ENCODE peak calls at places on chromosomes 13 and 19, in ten cellular contexts. A is right lobe of liver; R is naive thymus-derived CD4-positive, alpha-beta T cell; P is lung; E is transverse colon; G is psoas muscle; T is endodermal cell; Q is neuronal stem cell; L is left ventricle myocardium inferior; O is heart right ventricle. S is an unnamed sample. For H3K4me1, the result is how much of the 10 kb centered on the place peaks cover.

GRCh38 chr13:109667754-109668360 is 118.5 kb downstream of the IRS2 start:
- DNase-seq in O (no peak), E (no peak), P (no peak), Q (no peak), R (no peak), T (no peak), L (no peak), A (no peak), G (no peak), S (no peak)

GRCh38 chr13:78443839-78444238 is 159.5 kb downstream of the POU4F1 start:
- DNase-seq in A (no peak), R (no peak), L (no peak), Q (no peak), T (no peak), O (no peak), G (no peak), P (no peak), E (no peak), S (no peak)

GRCh38 chr19:18479964-18480723 is 41.7 kb downstream of the ELL start:
- DNase-seq in R (no peak), G (peak), A (no peak), L (peak), T (no peak), Q (no peak), O (no peak), E (peak), P (no peak), S (no peak)

GRCh38 chr13:71867101-71867814 is at the start of gene DACH1:
- DNase-seq in P (peak), E (peak), R (no peak), G (peak), A (peak), T (peak), L (peak), Q (peak), O (peak), S (no peak)

GRCh38 chr13:36819811-36820140 is 754 bp downstream of the RFXAP start:
- DNase-seq in Q (peak), L (no peak), T (no peak), R (peak), E (no peak), A (no peak), O (no peak), G (no peak), P (no peak), S (no peak)

GRCh38 chr13:66313408-66313807 is 916.7 kb downstream of the PCDH9 start:
- DNase-seq in T (no peak), O (no peak), R (no peak), G (no peak), E (no peak), L (no peak), Q (no peak), P (no peak), A (no peak), S (no peak)

GRCh38 chr13:50124536-50125305 is 109.5 kb downstream of the KCNRG start:
- DNase-seq in P (no peak), G (peak), L (peak), E (peak), T (peak), R (no peak), O (peak), Q (peak), A (peak), S (no peak)

GRCh38 chr19:16355293-16356043 is 30.8 kb downstream of the KLF2 start:
- DNase-seq in Q (no peak), A (no peak), G (no peak), R (no peak), P (no peak), L (peak), T (no peak), O (peak), E (no peak), S (no peak)

GRCh38 chr19:56120371-56121179 is 520 bp downstream of the ZNF787 start:
- DNase-seq in P (peak), A (peak), G (peak), L (peak), T (peak), R (peak), O (peak), Q (no peak), E (peak), S (no peak)

GRCh38 chr13:86559915-86560314 is 760.7 kb upstream of the SLITRK6 start:
- DNase-seq in G (no peak), Q (peak), E (no peak), R (no peak), A (no peak), T (no peak), O (no peak), L (no peak), P (no peak), S (no peak)

GRCh38 chr13:109698779-109699178 is 87.6 kb downstream of the IRS2 start:
- DNase-seq in A (no peak), R (no peak), P (no peak), G (no peak), O (no peak), L (no peak), T (no peak), Q (no peak), E (no peak), S (no peak)

GRCh38 chr19:10105241-10106099 is 692 bp upstream of the PPAN start:
- DNase-seq in A (no peak), T (no peak), O (no peak), E (peak), R (no peak), L (no peak), Q (no peak), G (no peak), P (no peak), S (no peak)

GRCh38 chr19:51607077-51607476 is 23.1 kb downstream of the SIGLEC5 start:
- DNase-seq in G (no peak), A (no peak), O (no peak), P (no peak), Q (no peak), R (no peak), T (no peak), E (peak), L (no peak), S (no peak)

GRCh38 chr19:2250765-2251576 is 1.8 kb downstream of the AMH start:
- DNase-seq in T (no peak), P (no peak), O (no peak), L (no peak), E (no peak), Q (no peak), G (no peak), R (no peak), A (no peak), S (peak)

GRCh38 chr13:46698910-46699460 is 98.0 kb downstream of the ESD start:
- DNase-seq in G (no peak), R (no peak), T (no peak), P (no peak), E (no peak), L (no peak), Q (no peak), O (no peak), A (no peak), S (no peak)

GRCh38 chr13:24511824-24512207 is 762 bp downstream of the PARP4 start:
- DNase-seq in A (no peak), Q (no peak), L (no peak), P (no peak), E (peak), R (no peak), G (no peak), T (no peak), O (no peak), S (no peak)

GRCh38 chr13:113769881-113770280 is 10.9 kb downstream of the TMEM255B start:
- DNase-seq in L (no peak), G (no peak), R (no peak), P (no peak), O (no peak), E (no peak), A (no peak), T (peak), Q (no peak), S (no peak)

GRCh38 chr19:44282846-44283245 is 22.0 kb downstream of the ZNF235 start:
- DNase-seq in L (no peak), T (no peak), G (no peak), E (no peak), A (no peak), P (no peak), R (no peak), O (no peak), Q (no peak), S (no peak)

GRCh38 chr13:111940892-111941291 is 126.1 kb upstream of the SOX1 start:
- DNase-seq in T (peak), R (no peak), L (no peak), G (no peak), P (no peak), O (no peak), E (no peak), A (no peak), Q (no peak), S (no peak)

GRCh38 chr13:111937763-111938375 is 129.1 kb upstream of the SOX1 start:
- DNase-seq in P (no peak), T (peak), O (no peak), G (no peak), R (no peak), A (no peak), L (no peak), E (no peak), Q (no peak), S (no peak)

GRCh38 chr13:111936267-111936925 is 130.6 kb upstream of the SOX1 start:
- DNase-seq in P (no peak), L (no peak), R (no peak), A (no peak), O (no peak), Q (no peak), E (no peak), G (no peak), T (peak), S (no peak)

GRCh38 chr13:111939285-111940278 is 127.4 kb upstream of the SOX1 start:
- DNase-seq in Q (no peak), R (no peak), A (no peak), L (no peak), P (no peak), G (no peak), E (no peak), O (no peak), T (peak), S (no peak)

GRCh38 chr13:111938743-111939142 is 128.2 kb upstream of the SOX1 start:
- DNase-seq in P (no peak), T (peak), R (no peak), Q (no peak), G (no peak), E (no peak), A (no peak), L (no peak), O (no peak), S (no peak)
- H3K4me1 ChIP-seq in P (under half), T (under half), R (under half), Q (under half), G (under half), E (under half), A (under half), L (under half), O (under half), S (under half)

GRCh38 chr13:20685042-20685441 is 18.5 kb upstream of the IL17D start:
- DNase-seq in R (no peak), E (no peak), O (no peak), Q (no peak), G (no peak), A (no peak), T (no peak), P (no peak), L (no peak), S (no peak)
- H3K4me1 ChIP-seq in R (under half), E (under half), O (under half), Q (under half), G (under half), A (under half), T (under half), P (under half), L (under half), S (under half)

DNA sequence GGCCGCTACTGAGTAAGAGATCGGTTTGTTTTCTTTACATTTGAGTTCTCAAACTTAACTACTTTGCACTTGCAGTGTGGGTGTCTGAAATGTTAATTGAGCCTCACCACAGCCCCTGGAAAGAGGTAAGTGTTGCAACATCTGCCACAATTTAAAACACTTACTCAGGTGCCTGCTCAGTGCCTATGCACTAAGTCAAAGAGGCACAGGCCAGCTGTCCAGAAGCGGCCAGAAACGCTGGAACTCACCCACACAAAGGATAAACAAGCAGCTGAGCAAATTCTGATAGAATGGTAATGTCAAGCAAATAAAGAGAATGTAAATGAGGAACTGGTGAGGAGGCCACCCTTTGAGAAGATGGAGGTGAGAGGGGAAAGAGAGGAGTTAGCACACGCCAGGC is 67.8 kb upstream of the SERP2 start:
- DNase-seq in T (peak), O (no peak), P (no peak), E (no peak), A (no peak), R (no peak), L (no peak), Q (peak), G (no peak), S (no peak)
- H3K4me1 ChIP-seq in T (under half), O (half or more), P (under half), E (half or more), A (under half), R (under half), L (half or more), Q (under half), G (under half), S (half or more)

DNA sequence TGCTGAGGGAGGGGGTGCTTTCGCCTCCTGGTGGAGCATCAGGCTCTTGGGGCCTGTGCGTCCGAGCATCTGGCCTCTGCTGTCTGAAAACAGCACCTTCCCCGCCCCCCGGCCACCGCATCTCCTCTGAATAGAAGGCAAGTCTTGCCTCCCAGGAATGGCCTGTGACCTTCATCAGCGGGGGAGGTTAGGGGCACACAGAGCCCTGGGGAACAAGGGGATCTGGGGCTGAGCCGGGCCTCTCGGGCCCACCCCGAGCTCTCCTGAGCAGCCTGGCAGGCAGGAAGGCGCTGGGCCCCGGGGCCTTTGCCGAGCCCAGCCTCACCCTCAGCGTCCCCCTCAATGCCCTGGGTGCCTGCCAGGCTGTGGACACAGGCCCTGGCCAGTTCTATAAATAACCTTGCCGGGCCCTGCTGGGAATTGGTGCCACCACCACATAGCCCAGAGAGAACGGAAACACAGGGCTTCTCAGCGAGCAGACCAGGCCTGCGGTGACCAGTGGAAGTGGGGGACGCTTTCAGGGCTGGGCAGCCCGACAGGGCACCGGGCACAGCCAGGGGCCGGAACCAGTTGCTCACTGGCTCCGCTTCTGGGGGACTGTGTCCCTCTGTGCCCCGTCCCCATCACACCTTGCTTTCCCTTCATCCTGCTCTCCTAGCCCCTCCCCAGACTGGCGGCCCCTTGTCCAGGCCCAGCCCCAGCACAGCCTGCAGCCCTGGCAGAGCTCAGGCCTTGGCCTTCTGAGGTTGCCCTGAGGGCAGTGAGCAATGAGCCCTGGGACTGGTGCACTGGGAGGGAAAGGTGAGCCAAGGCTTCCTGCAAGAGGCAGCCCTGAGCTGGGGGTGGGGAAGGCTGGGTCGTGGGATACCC is 9.5 kb downstream of the STK11 start:
- DNase-seq in G (peak), O (peak), T (no peak), Q (no peak), E (no peak), P (no peak), R (no peak), L (peak), A (peak), S (peak)
- H3K4me1 ChIP-seq in G (half or more), O (half or more), T (under half), Q (under half), E (under half), P (under half), R (under half), L (half or more), A (under half), S (half or more)

GRCh38 chr13:48504606-48505369 is 28.1 kb downstream of the RCBTB2 start:
- DNase-seq in R (no peak), P (no peak), E (no peak), Q (no peak), T (peak), L (no peak), O (no peak), A (no peak), G (no peak), S (no peak)
- H3K4me1 ChIP-seq in R (under half), P (under half), E (under half), Q (under half), T (under half), L (under half), O (under half), A (under half), G (under half), S (under half)

GRCh38 chr19:38663957-38664502 is 16.6 kb downstream of the ACTN4 start:
- DNase-seq in T (no peak), Q (no peak), G (peak), O (peak), P (no peak), L (peak), A (no peak), E (no peak), R (no peak), S (no peak)
- H3K4me1 ChIP-seq in T (under half), Q (under half), G (half or more), O (half or more), P (half or more), L (half or more), A (under half), E (half or more), R (under half), S (half or more)

GRCh38 chr19:13045812-13046211 is 50.5 kb downstream of the NFIX start:
- DNase-seq in T (no peak), E (no peak), G (no peak), O (no peak), L (no peak), R (no peak), P (no peak), Q (no peak), A (no peak), S (no peak)

GRCh38 chr19:13043285-13043684 is 48.0 kb downstream of the NFIX start:
- DNase-seq in P (no peak), R (no peak), L (no peak), O (no peak), Q (no peak), A (no peak), E (no peak), G (peak), T (no peak), S (no peak)

GRCh38 chr19:13044160-13044853 is 49.0 kb downstream of the NFIX start:
- DNase-seq in R (no peak), Q (no peak), T (no peak), L (no peak), E (no peak), O (peak), A (no peak), P (no peak), G (no peak), S (no peak)

GRCh38 chr19:13050274-13050673 is 52.4 kb downstream of the LYL1 start:
- DNase-seq in P (no peak), O (no peak), T (no peak), R (no peak), Q (no peak), E (no peak), A (no peak), G (no peak), L (no peak), S (no peak)

DNA sequence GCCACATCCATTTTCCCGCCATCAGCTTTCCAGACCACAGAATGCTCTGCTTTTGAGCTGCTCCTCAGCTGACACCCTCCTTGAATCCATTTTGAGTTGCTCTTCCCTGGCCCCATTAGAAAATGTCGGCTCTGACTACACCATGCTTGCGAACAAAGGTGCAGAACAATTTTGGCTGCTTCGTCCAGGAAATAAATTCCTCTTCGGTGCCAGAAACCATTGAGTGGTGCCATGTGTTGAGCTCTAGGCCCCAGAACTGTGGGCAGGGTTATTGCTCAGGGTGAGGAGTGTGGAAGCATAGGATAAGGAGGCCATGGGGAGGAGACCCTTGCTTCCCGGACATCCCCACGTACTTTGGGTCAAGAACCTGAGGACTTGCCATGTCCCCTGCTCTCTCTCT is 52.1 kb downstream of the NFIX start:
- DNase-seq in T (no peak), G (no peak), A (no peak), Q (no peak), O (no peak), E (no peak), P (no peak), R (no peak), L (no peak), S (no peak)
- H3K4me1 ChIP-seq in T (under half), G (half or more), A (under half), Q (under half), O (half or more), E (under half), P (half or more), R (under half), L (half or more), S (under half)

GRCh38 chr13:21012841-21013681 is 48.3 kb downstream of the LATS2 start:
- DNase-seq in P (no peak), T (no peak), G (no peak), E (no peak), Q (no peak), L (no peak), R (no peak), A (peak), O (no peak), S (no peak)
- H3K4me1 ChIP-seq in P (under half), T (under half), G (half or more), E (under half), Q (under half), L (half or more), R (under half), A (under half), O (half or more), S (under half)

GRCh38 chr13:97976551-97977375 is 23.3 kb downstream of the IPO5 start:
- DNase-seq in L (no peak), G (peak), R (no peak), A (peak), T (peak), Q (peak), O (peak), E (peak), P (no peak), S (no peak)
- H3K4me1 ChIP-seq in L (under half), G (under half), R (under half), A (under half), T (under half), Q (under half), O (under half), E (under half), P (under half), S (under half)

GRCh38 chr19:8001995-8002849 is 3.2 kb downstream of the ELAVL1 start:
- DNase-seq in G (peak), T (peak), Q (peak), P (peak), E (peak), A (peak), R (peak), L (peak), O (peak), S (no peak)
- H3K4me1 ChIP-seq in G (half or more), T (under half), Q (under half), P (under half), E (under half), A (under half), R (under half), L (half or more), O (half or more), S (under half)